ENCODE peak calls at places on chromosomes 1 and 21, in four cellular contexts. C is K562, Z is HepG2, I is GM12878. Y is an unnamed sample.

GRCh38 chr1:165420655-165421054 is 24.3 kb downstream of the RXRG start:
- DNase-seq in I (no peak), C (no peak), Z (no peak), Y (no peak)

GRCh38 chr1:31750858-31751638 is 13.1 kb downstream of the ADGRB2 start:
- DNase-seq in Z (no peak), I (no peak), C (no peak), Y (no peak)

GRCh38 chr1:8870118-8870517 is 8.4 kb downstream of the ENO1 start:
- DNase-seq in C (no peak), Z (no peak), I (no peak), Y (no peak)

GRCh38 chr1:3597599-3597964 is 13.7 kb downstream of the MEGF6 start:
- DNase-seq in I (no peak), C (no peak), Z (no peak), Y (no peak)

GRCh38 chr1:65174585-65174984 is 26.6 kb downstream of the AK4 start:
- DNase-seq in I (peak; percentile 84), C (no peak), Z (no peak), Y (no peak)

GRCh38 chr1:3504151-3504822 is 49.8 kb downstream of the ARHGEF16 start:
- DNase-seq in C (no peak), Z (no peak), I (no peak), Y (peak; percentile 65)

GRCh38 chr1:226217273-226217672 is 6.2 kb upstream of the MIXL1 start:
- DNase-seq in Z (no peak), C (no peak), I (no peak), Y (no peak)

GRCh38 chr1:152906023-152906565 is 2.3 kb upstream of the IVL start:
- DNase-seq in Z (no peak), C (no peak), I (no peak), Y (peak; percentile 48)

GRCh38 chr21:30990514-30991304 is 47.6 kb downstream of the KRTAP19-8 start:
- DNase-seq in I (no peak), C (no peak), Z (no peak), Y (no peak)

GRCh38 chr1:29912413-29912812 is 676.1 kb downstream of the PTPRU start:
- DNase-seq in C (peak; percentile 24), I (no peak), Z (peak; percentile 8), Y (peak; percentile 29)

GRCh38 chr1:22677861-22678521 is 25.0 kb downstream of the C1QB start:
- DNase-seq in C (no peak), I (no peak), Z (no peak), Y (no peak)

GRCh38 chr1:32884726-32885125 is 1.6 kb upstream of the HPCA start:
- DNase-seq in Z (no peak), I (no peak), C (no peak), Y (no peak)

GRCh38 chr1:215911406-215911968 is 344.4 kb downstream of the KCTD3 start:
- DNase-seq in I (no peak), Z (no peak), C (no peak), Y (peak; percentile 2)

GRCh38 chr1:229412056-229412455 is 21.8 kb downstream of the ACTA1 start:
- DNase-seq in Z (no peak), C (no peak), I (no peak), Y (no peak)

GRCh38 chr1:179744401-179745130 is 1.5 kb downstream of the FAM163A start:
- DNase-seq in I (no peak), C (no peak), Z (no peak), Y (no peak)

GRCh38 chr1:210201671-210202070 is 30.9 kb upstream of the SERTAD4 start:
- DNase-seq in Z (no peak), I (no peak), C (no peak), Y (no peak)

DNA sequence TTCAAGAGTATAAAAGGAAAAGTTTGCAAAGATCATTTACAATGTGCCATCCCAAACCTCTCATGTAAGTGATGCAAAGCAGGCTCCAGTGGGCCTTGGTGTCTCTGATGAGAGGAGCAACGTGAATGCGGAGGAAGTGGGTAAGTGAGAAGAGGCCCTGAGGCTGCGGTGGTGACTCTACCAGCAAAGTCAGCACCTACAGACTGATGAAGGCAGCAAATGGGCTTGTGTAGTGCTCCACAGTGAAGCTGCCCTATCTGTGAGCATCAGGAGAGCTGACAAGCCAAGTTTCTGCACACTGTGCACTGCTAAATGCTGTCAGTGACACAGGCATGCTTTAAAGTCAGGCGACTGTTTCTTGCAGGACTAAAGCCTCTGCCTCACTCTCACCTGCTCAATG is 15.6 kb upstream of the RAP1A start:
- DNase-seq in Z (no peak), I (no peak), C (no peak), Y (no peak)
- TF ChIP-seq CHD4 in Z (no peak), I (no peak), C (no peak), Y (no peak)

GRCh38 chr1:197845886-197846285 is 56.5 kb upstream of the C1orf53 start:
- DNase-seq in Z (no peak), I (no peak), C (no peak), Y (no peak)

GRCh38 chr1:197850918-197851317 is 51.5 kb upstream of the C1orf53 start:
- DNase-seq in Z (no peak), I (no peak), C (no peak), Y (no peak)

GRCh38 chr1:197850042-197850441 is 52.4 kb upstream of the C1orf53 start:
- DNase-seq in I (no peak), Z (no peak), C (peak; percentile 59), Y (no peak)
- TF ChIP-seq RAD21 in I (no peak), Z (no peak), C (no peak), Y (no peak)

GRCh38 chr1:51954783-51955182 is 35.7 kb downstream of the RAB3B start:
- DNase-seq in Z (no peak), I (no peak), C (peak; percentile 51), Y (no peak)

GRCh38 chr1:51957618-51958017 is 32.9 kb downstream of the RAB3B start:
- DNase-seq in I (no peak), Z (no peak), C (peak; percentile 40), Y (no peak)

GRCh38 chr1:51956528-51957509 is 33.7 kb downstream of the RAB3B start:
- DNase-seq in C (no peak), Z (no peak), I (no peak), Y (no peak)

GRCh38 chr1:51958824-51959223 is 31.7 kb downstream of the RAB3B start:
- DNase-seq in I (no peak), Z (no peak), C (no peak), Y (no peak)

DNA sequence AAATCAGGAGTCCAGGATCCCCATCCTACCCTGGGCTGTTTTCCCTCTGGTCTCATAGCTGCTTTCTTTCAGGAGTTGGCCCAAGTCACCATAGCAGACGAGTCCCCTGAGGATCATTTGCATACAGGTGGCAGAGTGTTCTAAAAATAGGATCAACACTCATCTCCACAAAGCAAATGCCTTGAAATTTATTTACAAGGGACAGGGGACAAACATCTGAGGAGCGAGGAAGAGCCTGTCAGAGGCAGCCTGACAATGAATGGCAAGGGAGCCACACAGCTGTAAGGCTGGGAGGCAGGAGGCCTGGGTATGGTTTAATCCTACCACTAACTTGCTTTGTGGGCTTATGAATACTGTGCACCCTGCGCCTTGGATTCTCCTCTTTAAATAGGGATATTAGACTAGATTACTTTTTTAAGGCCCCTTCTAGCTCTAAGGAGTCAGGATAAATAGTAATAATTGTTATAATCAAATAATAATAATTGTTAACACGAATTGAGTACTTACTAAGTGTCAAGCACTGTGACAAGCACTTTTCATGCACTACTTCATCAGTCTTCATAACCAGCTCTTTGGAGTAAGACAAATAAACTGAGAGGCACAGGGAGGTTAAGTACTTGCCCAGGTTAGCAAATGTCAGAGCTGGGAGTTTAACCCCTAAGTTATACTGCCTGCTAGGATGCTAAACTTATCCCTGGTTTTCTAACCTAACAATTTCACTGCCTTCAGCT is 34.5 kb downstream of the RAB3B start:
- DNase-seq in I (peak; percentile 41), C (no peak), Z (no peak), Y (no peak)
- TF ChIP-seq CHD4 in I (no peak), C (no peak), Z (no peak), Y (no peak)

GRCh38 chr1:218473527-218473926 is 128.4 kb downstream of the TGFB2 start:
- DNase-seq in I (no peak), C (no peak), Z (no peak), Y (no peak)
- TF ChIP-seq RAD21 in I (no peak), C (no peak), Z (no peak), Y (no peak)

Y was measured in A549.